ENCODE peak calls at places on chromosomes 7 and 10, in eight cellular contexts. R is IMR-90, W is endothelial cell of umbilical vein, S is GM23248, V is PC-3, C is H9, E is fibroblast of lung, Q is A549. X is an unnamed sample.

GRCh38 chr7:103075337-103075918 is 488 bp downstream of the ARMC10 start:
- DNase-seq in Q (peak; percentile 15), V (peak; percentile 32), S (peak; percentile 85), R (peak; percentile 62), W (peak; percentile 63), C (peak; percentile 89), E (peak; percentile 34), X (peak; percentile 88)

GRCh38 chr7:47128719-47129118 is 453.2 kb downstream of the TNS3 start:
- DNase-seq in C (no peak), R (no peak), Q (no peak), S (peak; percentile 36), E (no peak), W (no peak), V (no peak), X (no peak)

GRCh38 chr10:30433779-30434272 is at the start of gene MAP3K8:
- DNase-seq in S (peak; percentile 93), V (peak; percentile 79), C (peak; percentile 90), Q (peak; percentile 83), R (peak; percentile 86), E (peak; percentile 75), W (peak; percentile 97), X (peak; percentile 97)

GRCh38 chr10:63700209-63700934 is 179.2 kb downstream of the REEP3 start:
- DNase-seq in E (peak; percentile 98), S (peak; percentile 98), R (peak; percentile 99), W (peak; percentile 91), Q (peak; percentile 54), V (peak; percentile 99), C (no peak), X (no peak)

GRCh38 chr10:28807760-28808613 is 130.7 kb downstream of the BAMBI start:
- DNase-seq in W (no peak), E (peak; percentile 51), V (no peak), S (no peak), R (peak; percentile 34), Q (no peak), C (no peak), X (no peak)

GRCh38 chr10:58399410-58399809 is 14.2 kb downstream of the TFAM start:
- DNase-seq in S (peak; percentile 84), E (no peak), W (no peak), Q (no peak), R (peak; percentile 48), C (no peak), V (peak; percentile 34), X (no peak)

GRCh38 chr7:129665013-129665401 is 53.5 kb downstream of the NRF1 start:
- DNase-seq in S (peak; percentile 95), R (peak; percentile 98), Q (peak; percentile 38), E (peak; percentile 94), W (peak; percentile 54), C (peak; percentile 85), V (peak; percentile 96), X (no peak)

GRCh38 chr10:52390388-52390787 is 76.3 kb downstream of the DKK1 start:
- DNase-seq in V (no peak), W (no peak), E (no peak), R (no peak), Q (no peak), C (no peak), S (no peak), X (no peak)

GRCh38 chr7:97293031-97293430 is 175.5 kb downstream of the SDHAF3 start:
- DNase-seq in R (no peak), Q (no peak), W (no peak), C (no peak), V (no peak), S (no peak), E (no peak), X (no peak)

GRCh38 chr10:95505084-95505610 is 56.0 kb downstream of the SORBS1 start:
- DNase-seq in R (no peak), S (no peak), C (no peak), E (no peak), W (peak; percentile 29), V (no peak), Q (no peak), X (no peak)

GRCh38 chr10:43202224-43202656 is 64.0 kb downstream of the CSGALNACT2 start:
- DNase-seq in S (peak; percentile 69), C (peak; percentile 75), Q (no peak), W (no peak), E (peak; percentile 21), R (no peak), V (no peak), X (peak; percentile 77)

GRCh38 chr7:16982640-16983103 is 100.9 kb upstream of the AGR3 start:
- DNase-seq in Q (no peak), R (peak; percentile 67), C (no peak), W (peak; percentile 69), E (peak; percentile 76), S (peak; percentile 72), V (peak; percentile 64), X (peak; percentile 71)

GRCh38 chr10:113020838-113021237 is 70.8 kb downstream of the TCF7L2 start:
- DNase-seq in W (no peak), Q (no peak), E (no peak), S (peak; percentile 33), R (no peak), C (no peak), V (no peak), X (no peak)
- H3K4me2 ChIP-seq in W (peak overlapping the region; percentile 37), Q (no peak overlapping the region), E (no peak overlapping the region), S (no peak overlapping the region), R (no peak overlapping the region), C (no peak overlapping the region), V (no peak overlapping the region), X (no peak overlapping the region)

GRCh38 chr7:155646669-155647068 is 2.2 kb downstream of the RBM33 start:
- DNase-seq in R (no peak), Q (no peak), W (no peak), E (no peak), V (no peak), C (no peak), S (no peak), X (no peak)

GRCh38 chr7:155647734-155648133 is 3.3 kb downstream of the RBM33 start:
- DNase-seq in W (no peak), R (no peak), E (no peak), S (no peak), Q (no peak), V (no peak), C (no peak), X (no peak)

GRCh38 chr7:155647302-155647701 is 2.8 kb downstream of the RBM33 start:
- DNase-seq in E (no peak), R (no peak), V (no peak), W (no peak), Q (no peak), S (no peak), C (no peak), X (no peak)

GRCh38 chr7:155649588-155649987 is 5.1 kb downstream of the RBM33 start:
- DNase-seq in V (no peak), C (no peak), S (no peak), W (no peak), E (no peak), R (no peak), Q (no peak), X (no peak)

GRCh38 chr7:155648752-155649339 is 4.4 kb downstream of the RBM33 start:
- DNase-seq in S (no peak), R (no peak), V (no peak), C (no peak), W (no peak), E (no peak), Q (no peak), X (no peak)
- H3K4me2 ChIP-seq in S (no peak overlapping the region), R (no peak overlapping the region), V (no peak overlapping the region), C (no peak overlapping the region), W (no peak overlapping the region), E (no peak overlapping the region), Q (no peak overlapping the region), X (no peak overlapping the region)

GRCh38 chr10:11012476-11012875 is 5.2 kb upstream of the CELF2 start:
- DNase-seq in Q (no peak), R (no peak), E (no peak), W (no peak), V (no peak), S (no peak), C (no peak), X (no peak)
- H3K4me2 ChIP-seq in Q (no peak overlapping the region), R (no peak overlapping the region), E (no peak overlapping the region), W (no peak overlapping the region), V (no peak overlapping the region), S (no peak overlapping the region), C (no peak overlapping the region), X (no peak overlapping the region)

GRCh38 chr10:19933772-19934171 is 117.5 kb downstream of the PLXDC2 start:
- DNase-seq in S (no peak), Q (no peak), E (no peak), R (no peak), C (no peak), W (no peak), V (no peak), X (no peak)

GRCh38 chr10:19931886-19932285 is 115.7 kb downstream of the PLXDC2 start:
- DNase-seq in C (no peak), S (no peak), R (no peak), W (peak; percentile 83), V (no peak), E (no peak), Q (no peak), X (no peak)

GRCh38 chr10:19932806-19933371 is 116.7 kb downstream of the PLXDC2 start:
- DNase-seq in S (no peak), R (no peak), Q (no peak), E (no peak), C (no peak), V (no peak), W (no peak), X (no peak)

GRCh38 chr10:19930936-19931859 is 115.0 kb downstream of the PLXDC2 start:
- DNase-seq in Q (no peak), W (peak; percentile 82), V (peak; percentile 20), E (peak; percentile 69), C (no peak), R (peak; percentile 70), S (peak; percentile 59), X (no peak)

DNA sequence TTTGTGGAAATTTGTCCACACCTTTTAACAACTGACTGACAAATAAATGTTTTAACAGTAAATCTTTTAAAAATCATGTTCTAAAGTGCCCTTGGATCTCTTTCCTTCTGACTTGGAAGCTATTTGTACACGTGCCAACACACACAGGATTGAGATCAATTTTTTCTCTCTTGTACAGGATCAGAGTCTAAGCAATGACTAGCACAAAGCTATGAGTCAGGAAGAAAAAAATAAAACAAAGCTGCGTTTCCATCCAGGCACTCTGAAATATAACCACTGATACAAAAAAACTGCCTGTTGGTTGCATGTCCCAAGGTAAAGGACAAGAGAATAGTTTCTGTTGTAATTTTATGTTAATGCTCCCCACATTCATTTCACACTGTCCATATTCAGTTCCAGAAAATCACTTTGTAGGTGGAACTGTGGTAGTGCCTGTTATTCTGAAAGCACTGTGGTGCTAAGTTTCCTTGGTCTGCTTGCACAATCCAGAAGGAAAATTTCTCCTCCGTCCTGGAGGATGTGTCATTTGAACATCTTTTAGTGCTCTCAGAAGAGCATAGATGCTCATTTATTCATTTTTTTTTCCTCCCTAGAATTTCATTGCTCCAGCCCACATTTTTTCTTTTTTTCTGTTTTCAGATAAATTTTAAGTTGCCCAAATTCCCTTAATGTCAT is 113.4 kb downstream of the PLXDC2 start:
- DNase-seq in V (no peak), C (no peak), R (peak; percentile 77), Q (no peak), E (peak; percentile 84), S (peak; percentile 74), W (peak; percentile 61), X (no peak)
- H3K4me2 ChIP-seq in V (no peak overlapping the region), C (no peak overlapping the region), R (peak overlapping the region; percentile 94), Q (no peak overlapping the region), E (peak overlapping the region; percentile 5), S (peak overlapping the region; percentile 43), W (peak overlapping the region; percentile 64), X (no peak overlapping the region)

DNA sequence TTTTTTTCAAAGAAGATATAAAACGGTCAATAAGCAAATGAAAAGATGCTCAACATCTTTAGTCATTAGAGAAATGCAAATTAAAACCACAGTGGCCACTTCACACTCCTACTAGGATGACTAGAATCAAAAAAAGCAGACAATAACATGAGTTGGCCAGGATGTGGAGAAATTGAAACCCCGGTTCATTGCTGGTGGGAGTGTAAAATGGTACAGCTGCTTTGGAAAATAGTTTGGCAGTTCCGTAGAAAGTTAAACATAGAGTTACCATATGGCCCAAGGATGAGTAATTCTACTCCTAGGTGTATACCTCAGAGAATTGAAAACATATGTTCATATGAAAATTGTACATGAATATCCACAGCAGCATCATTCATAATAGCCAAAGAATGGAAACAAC is 573.3 kb downstream of the GALNT17 start:
- DNase-seq in C (no peak), V (no peak), W (no peak), E (no peak), S (no peak), R (no peak), Q (no peak), X (no peak)
- H3K4me2 ChIP-seq in C (no peak overlapping the region), V (no peak overlapping the region), W (no peak overlapping the region), E (no peak overlapping the region), S (no peak overlapping the region), R (no peak overlapping the region), Q (no peak overlapping the region), X (peak overlapping the region; percentile 34)

X was measured in Karpas-422.